ENCODE peak calls at places on chromosomes 7 and 10, in four cellular contexts. One of them, this sample, is unnamed.

GRCh38 chr10:28632597-28632940 is 44.8 kb upstream of the BAMBI start:
- DNase-seq in HepG2: no peak
- DNase-seq in K562: no peak
- DNase-seq in H1: no peak
- DNase-seq in this sample: no peak

GRCh38 chr7:47988496-47989386 is 9.3 kb upstream of the HUS1 start:
- DNase-seq in HepG2: peak; percentile 13
- DNase-seq in K562: no peak
- DNase-seq in H1: no peak
- DNase-seq in this sample: peak; percentile 40

GRCh38 chr7:123303926-123304325 is 104.2 kb upstream of the SLC13A1 start:
- DNase-seq in HepG2: no peak
- DNase-seq in K562: no peak
- DNase-seq in H1: no peak
- DNase-seq in this sample: no peak

GRCh38 chr10:6580279-6581029 is 378 bp upstream of the PRKCQ start:
- DNase-seq in HepG2: peak; percentile 53
- DNase-seq in K562: peak; percentile 84
- DNase-seq in H1: peak; percentile 44
- DNase-seq in this sample: peak; percentile 78

GRCh38 chr7:821688-822087 is 10.6 kb upstream of the SUN1 start:
- DNase-seq in HepG2: no peak
- DNase-seq in K562: no peak
- DNase-seq in H1: no peak
- DNase-seq in this sample: no peak

GRCh38 chr7:158695726-158696452 is 8.7 kb downstream of the NCAPG2 start:
- DNase-seq in HepG2: peak; percentile 35
- DNase-seq in K562: peak; percentile 54
- DNase-seq in H1: no peak
- DNase-seq in this sample: peak; percentile 76

GRCh38 chr10:28200804-28201203 is 102.1 kb downstream of the MPP7 start:
- DNase-seq in HepG2: no peak
- DNase-seq in K562: no peak
- DNase-seq in H1: no peak
- DNase-seq in this sample: no peak

GRCh38 chr10:86708783-86709778 is 40.8 kb downstream of the LDB3 start:
- DNase-seq in HepG2: no peak
- DNase-seq in K562: no peak
- DNase-seq in H1: no peak
- DNase-seq in this sample: no peak

GRCh38 chr7:153381275-153382119 is 621.9 kb downstream of the ACTR3B start:
- DNase-seq in HepG2: peak; percentile 28
- DNase-seq in K562: peak; percentile 78
- DNase-seq in H1: peak; percentile 25
- DNase-seq in this sample: peak; percentile 15

GRCh38 chr7:81299272-81299671 is 380.4 kb upstream of the SEMA3C start:
- DNase-seq in HepG2: no peak
- DNase-seq in K562: no peak
- DNase-seq in H1: no peak
- DNase-seq in this sample: peak; percentile 36

GRCh38 chr7:7773334-7774308 is 55.2 kb upstream of the RPA3 start:
- DNase-seq in HepG2: no peak
- DNase-seq in K562: no peak
- DNase-seq in H1: no peak
- DNase-seq in this sample: no peak

GRCh38 chr7:137628211-137628610 is 218.6 kb downstream of the DGKI start:
- DNase-seq in HepG2: no peak
- DNase-seq in K562: no peak
- DNase-seq in H1: no peak
- DNase-seq in this sample: no peak

GRCh38 chr7:150406565-150407421 is 27.7 kb downstream of the ZNF775 start:
- DNase-seq in HepG2: peak; percentile 80
- DNase-seq in K562: no peak
- DNase-seq in H1: no peak
- DNase-seq in this sample: no peak

GRCh38 chr10:62426086-62426485 is 51.9 kb downstream of the ZNF365 start:
- DNase-seq in HepG2: no peak
- DNase-seq in K562: no peak
- DNase-seq in H1: no peak
- DNase-seq in this sample: peak; percentile 28

GRCh38 chr10:129788211-129788610 is 175.9 kb downstream of the EBF3 start:
- DNase-seq in HepG2: no peak
- DNase-seq in K562: no peak
- DNase-seq in H1: no peak
- DNase-seq in this sample: no peak

GRCh38 chr10:3068201-3068967 is 1.0 kb downstream of the PFKP start:
- DNase-seq in HepG2: no peak
- DNase-seq in K562: peak; percentile 59
- DNase-seq in H1: no peak
- DNase-seq in this sample: peak; percentile 60

GRCh38 chr7:23220690-23221305 is 25.8 kb upstream of the GPNMB start:
- DNase-seq in HepG2: no peak
- DNase-seq in K562: no peak
- DNase-seq in H1: no peak
- DNase-seq in this sample: no peak

GRCh38 chr7:112202819-112203218 is 3.4 kb downstream of the DOCK4 start:
- DNase-seq in HepG2: peak; percentile 84
- DNase-seq in K562: no peak
- DNase-seq in H1: no peak
- DNase-seq in this sample: no peak

GRCh38 chr10:123445336-123445735 is 220.8 kb upstream of the GPR26 start:
- DNase-seq in HepG2: no peak
- DNase-seq in K562: no peak
- DNase-seq in H1: no peak
- DNase-seq in this sample: no peak
- TF ChIP-seq CTCF in HepG2: no peak
- TF ChIP-seq CTCF in K562: no peak
- TF ChIP-seq CTCF in H1: no peak
- TF ChIP-seq CTCF in this sample: no peak

GRCh38 chr7:44880317-44881018 is 4.9 kb downstream of the PURB start:
- DNase-seq in HepG2: no peak
- DNase-seq in K562: no peak
- DNase-seq in H1: no peak
- DNase-seq in this sample: no peak

GRCh38 chr7:44881066-44881600 is 4.2 kb downstream of the PURB start:
- DNase-seq in HepG2: no peak
- DNase-seq in K562: no peak
- DNase-seq in H1: no peak
- DNase-seq in this sample: no peak

GRCh38 chr7:44882899-44883298 is 2.4 kb downstream of the PURB start:
- DNase-seq in HepG2: no peak
- DNase-seq in K562: no peak
- DNase-seq in H1: no peak
- DNase-seq in this sample: no peak

GRCh38 chr7:44883961-44884360 is 1.4 kb downstream of the PURB start:
- DNase-seq in HepG2: no peak
- DNase-seq in K562: no peak
- DNase-seq in H1: no peak
- DNase-seq in this sample: no peak

GRCh38 chr7:44881610-44882009 is 3.7 kb downstream of the PURB start:
- DNase-seq in HepG2: no peak
- DNase-seq in K562: no peak
- DNase-seq in H1: no peak
- DNase-seq in this sample: no peak
- TF ChIP-seq PHF8 in HepG2: no peak
- TF ChIP-seq PHF8 in K562: no peak
- TF ChIP-seq PHF8 in H1: no peak
- TF ChIP-seq PHF8 in this sample: no peak

DNA sequence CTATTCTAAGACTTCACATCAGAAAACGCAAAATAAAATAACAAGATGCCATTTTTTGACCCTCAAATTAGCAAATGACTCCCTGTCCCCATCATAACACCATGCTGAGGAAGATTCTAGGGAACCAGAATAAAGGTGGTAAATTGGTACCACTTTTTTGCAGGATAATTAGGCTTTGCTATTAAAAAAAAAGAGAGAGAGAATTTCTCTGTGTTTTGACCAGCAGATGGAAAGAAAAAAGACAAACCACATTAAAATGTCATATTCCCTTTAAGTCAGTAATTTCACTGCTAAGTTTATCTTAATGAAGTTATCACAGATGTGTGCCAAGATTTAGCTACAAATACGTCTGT is 33.9 kb downstream of the PUS7 start:
- DNase-seq in HepG2: no peak
- DNase-seq in K562: no peak
- DNase-seq in H1: no peak
- DNase-seq in this sample: no peak
- TF ChIP-seq CTCF in HepG2: no peak
- TF ChIP-seq CTCF in K562: no peak
- TF ChIP-seq CTCF in H1: no peak
- TF ChIP-seq CTCF in this sample: no peak

DNA sequence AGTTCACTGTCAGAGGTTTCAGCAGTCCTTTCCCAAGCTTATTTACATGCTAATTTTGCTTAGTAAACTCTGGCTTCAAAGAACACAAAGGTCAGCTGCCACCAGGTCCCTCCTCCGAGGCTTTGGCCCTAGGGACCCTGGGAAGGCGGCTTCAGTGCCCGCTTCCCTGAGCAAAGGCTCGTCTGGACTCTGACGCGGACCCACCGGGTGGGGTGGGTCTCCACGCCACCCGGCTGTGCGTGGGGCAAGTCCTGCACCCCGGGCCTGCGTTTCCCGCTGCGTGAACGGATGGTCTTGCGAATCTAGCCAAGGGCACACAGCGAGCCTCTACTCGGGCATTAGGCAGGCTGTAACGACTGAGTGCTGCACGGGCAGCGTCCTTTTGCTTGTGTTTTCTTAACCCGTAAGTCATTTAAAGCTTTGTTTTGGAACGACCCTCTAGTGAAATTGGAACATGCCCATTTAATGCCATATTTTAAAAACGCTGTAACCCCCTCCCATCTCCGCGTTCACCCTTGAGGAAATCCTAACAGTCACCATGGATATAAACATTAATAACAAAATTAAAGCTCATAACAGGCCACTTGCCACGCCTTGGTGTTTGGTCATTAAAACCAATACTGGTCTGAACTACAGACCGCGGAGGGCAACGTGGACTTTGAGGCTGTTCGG is 830 bp downstream of the BNIP3 start:
- DNase-seq in HepG2: peak; percentile 55
- DNase-seq in K562: peak; percentile 24
- DNase-seq in H1: no peak
- DNase-seq in this sample: no peak
- TF ChIP-seq PHF8 in HepG2: no peak
- TF ChIP-seq PHF8 in K562: no peak
- TF ChIP-seq PHF8 in H1: no peak
- TF ChIP-seq PHF8 in this sample: no peak

DNA sequence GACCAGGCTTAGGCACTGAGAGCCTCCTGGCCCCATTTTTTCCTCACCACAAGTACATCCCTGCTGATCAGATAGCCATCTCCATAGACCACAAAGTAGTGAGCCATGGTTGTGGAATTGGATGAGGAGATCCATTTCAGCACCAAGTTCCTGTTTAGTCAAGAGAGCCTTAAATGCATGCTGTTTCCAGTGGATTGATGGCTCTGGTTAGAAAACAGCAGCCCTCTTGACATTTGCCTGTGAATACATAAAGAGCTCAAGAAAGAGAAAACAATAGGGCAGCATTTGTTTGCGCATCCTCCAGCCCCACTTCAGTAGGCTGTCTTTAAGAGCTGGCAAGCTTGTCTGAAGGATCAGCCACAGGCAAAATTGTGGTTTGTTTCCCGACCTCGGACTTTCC is 251.2 kb downstream of the POU6F2 start:
- DNase-seq in HepG2: no peak
- DNase-seq in K562: no peak
- DNase-seq in H1: peak; percentile 31
- DNase-seq in this sample: no peak
- TF ChIP-seq CTCF in HepG2: no peak
- TF ChIP-seq CTCF in K562: no peak
- TF ChIP-seq CTCF in H1: no peak
- TF ChIP-seq CTCF in this sample: no peak